ENCODE peak calls at places on chromosomes 13 and 19, in four cellular contexts. S is AG09309, M is AG10803, D is MV-4-11. J is an unnamed sample.

GRCh38 chr19:574658-575526 is 2.5 kb downstream of the BSG start:
- DNase-seq in S (no peak), M (no peak), D (peak; percentile 49), J (peak; percentile 11)

GRCh38 chr19:2167896-2168618 is 4.3 kb downstream of the DOT1L start:
- DNase-seq in S (no peak), M (peak; percentile 44), D (peak; percentile 94), J (peak; percentile 90)

GRCh38 chr19:7831452-7831851 is 1.4 kb downstream of the EVI5L start:
- DNase-seq in S (no peak), M (peak; percentile 46), D (no peak), J (no peak)

GRCh38 chr19:47274891-47275865 is 493 bp downstream of the INAFM1 start:
- DNase-seq in S (no peak), M (peak; percentile 6), D (peak; percentile 52), J (no peak)

GRCh38 chr19:40724848-40725247 is 7.9 kb downstream of the ITPKC start:
- DNase-seq in S (no peak), M (no peak), D (no peak), J (no peak)

GRCh38 chr19:23415034-23415433 is 19.8 kb upstream of the ZNF91 start:
- DNase-seq in S (no peak), M (no peak), D (no peak), J (no peak)

GRCh38 chr13:113034451-113035208 is 65.6 kb downstream of the MCF2L start:
- DNase-seq in S (no peak), M (peak; percentile 65), D (no peak), J (no peak)

GRCh38 chr19:46384396-46384795 is 29.0 kb downstream of the CCDC8 start:
- DNase-seq in S (no peak), M (no peak), D (no peak), J (no peak)

GRCh38 chr19:33759356-33759755 is 37.3 kb upstream of the KCTD15 start:
- DNase-seq in S (no peak), M (no peak), D (no peak), J (no peak)

J was measured in AML-193.